ENCODE peak calls at places on chromosomes 5 and 9, in seven cellular contexts. C is GM06990; L is aorta; T is anterior cingulate cortex; F is NCI-H1417 treated with DMSO at 0.1 percent for 48 hours; V is ELF-1; H is activated CD8-positive, alpha-beta memory T cell treated with anti-CD3 and anti-CD28 coated beads for 24 hours. M is an unnamed sample.

GRCh38 chr5:128274441-128274840 is 190.9 kb downstream of the SLC12A2 start:
- DNase-seq in L (no peak), V (no peak), H (no peak), C (no peak), T (no peak), F (peak), M (peak)

GRCh38 chr9:71249729-71250317 is 128.4 kb upstream of the TRPM3 start:
- DNase-seq in T (no peak), H (no peak), F (peak), V (peak), L (no peak), C (no peak), M (peak)

GRCh38 chr5:110354341-110354740 is 372.1 kb downstream of the TMEM232 start:
- DNase-seq in C (no peak), H (no peak), T (no peak), V (no peak), F (no peak), L (no peak), M (no peak)

GRCh38 chr9:78677326-78677725 is 380.4 kb downstream of the PSAT1 start:
- DNase-seq in T (no peak), H (no peak), F (no peak), L (no peak), V (no peak), C (no peak), M (no peak)

GRCh38 chr9:94054731-94055130 is 29.5 kb upstream of the PTPDC1 start:
- DNase-seq in L (no peak), V (no peak), H (no peak), F (no peak), C (no peak), T (no peak), M (no peak)

GRCh38 chr5:32880781-32881180 is 169.7 kb downstream of the NPR3 start:
- DNase-seq in T (no peak), V (no peak), L (no peak), C (no peak), F (no peak), H (no peak), M (no peak)

GRCh38 chr9:13209498-13209897 is 70.0 kb downstream of the MPDZ start:
- DNase-seq in L (no peak), V (no peak), H (no peak), F (no peak), T (no peak), C (no peak), M (no peak)

GRCh38 chr5:41161271-41161670 is 52.1 kb downstream of the C6 start:
- DNase-seq in V (no peak), C (no peak), T (no peak), F (no peak), L (no peak), H (no peak), M (no peak)

GRCh38 chr5:92561362-92562006 is 1019.5 kb downstream of the NR2F1-AS1 start:
- DNase-seq in T (no peak), L (no peak), V (no peak), F (no peak), C (no peak), H (no peak), M (peak)

GRCh38 chr5:137088175-137088574 is 411.0 kb downstream of the SPOCK1 start:
- DNase-seq in H (no peak), F (no peak), T (no peak), C (no peak), L (no peak), V (no peak), M (no peak)

GRCh38 chr5:179275941-179276837 is 69.1 kb downstream of the ADAMTS2 start:
- DNase-seq in C (no peak), V (peak), L (peak), T (no peak), F (no peak), H (no peak), M (no peak)

GRCh38 chr5:10601246-10602030 is 37.6 kb downstream of the ANKRD33B start:
- DNase-seq in C (peak), F (peak), H (no peak), V (peak), T (peak), L (peak), M (peak)

GRCh38 chr5:110760158-110760557 is 21.4 kb downstream of the SLC25A46 start:
- DNase-seq in V (no peak), T (no peak), F (no peak), H (no peak), C (no peak), L (no peak), M (no peak)

GRCh38 chr9:318646-319045 is 104.0 kb downstream of the DOCK8 start:
- DNase-seq in L (no peak), T (no peak), C (no peak), H (no peak), F (no peak), V (no peak), M (no peak)

GRCh38 chr5:74541381-74541781 is 99.1 kb downstream of the ENC1 start:
- DNase-seq in H (no peak), L (no peak), C (no peak), T (no peak), V (no peak), F (no peak), M (no peak)

GRCh38 chr9:98900244-98900643 is 43.5 kb upstream of the COL15A1 start:
- DNase-seq in T (no peak), F (no peak), C (no peak), V (no peak), L (no peak), H (no peak), M (no peak)

GRCh38 chr5:134592141-134592746 is 40.4 kb downstream of the SAR1B start:
- DNase-seq in F (no peak), C (no peak), H (no peak), L (no peak), V (peak), T (no peak), M (no peak)

GRCh38 chr5:154118385-154118784 is 72.1 kb upstream of the GALNT10 start:
- DNase-seq in H (no peak), T (no peak), F (no peak), L (no peak), C (no peak), V (no peak), M (no peak)

GRCh38 chr5:176736271-176736965 is 73.9 kb upstream of the UNC5A start:
- DNase-seq in T (no peak), V (no peak), H (peak), C (no peak), L (peak), F (no peak), M (no peak)

GRCh38 chr5:6480133-6481051 is 31.7 kb downstream of the UBE2QL1 start:
- DNase-seq in F (no peak), L (no peak), T (no peak), V (no peak), H (no peak), C (peak), M (no peak)

GRCh38 chr9:21558079-21558478 is 76.0 kb upstream of the IFNE start:
- DNase-seq in T (no peak), C (no peak), V (no peak), H (no peak), L (no peak), F (no peak), M (no peak)

GRCh38 chr5:72325566-72326297 is 5.6 kb downstream of the PTCD2 start:
- DNase-seq in T (no peak), C (no peak), F (no peak), L (no peak), V (no peak), H (no peak), M (no peak)

GRCh38 chr9:129838707-129839259 is 3.5 kb downstream of the USP20 start:
- DNase-seq in H (no peak), F (no peak), T (no peak), V (peak), C (no peak), L (no peak), M (no peak)

GRCh38 chr9:74333633-74334032 is 163.5 kb upstream of the RORB start:
- DNase-seq in F (no peak), H (no peak), C (no peak), V (no peak), L (no peak), T (no peak), M (no peak)

GRCh38 chr9:21510806-21511205 is 28.7 kb upstream of the IFNE start:
- DNase-seq in L (no peak), V (no peak), F (no peak), H (no peak), C (no peak), T (no peak), M (no peak)

GRCh38 chr5:600551-601541 is 11.3 kb upstream of the CEP72 start:
- DNase-seq in H (no peak), V (no peak), F (no peak), C (no peak), L (peak), T (no peak), M (peak)

GRCh38 chr5:132103380-132103951 is 29.9 kb downstream of the CSF2 start:
- DNase-seq in V (no peak), C (peak), H (peak), L (peak), F (no peak), T (no peak), M (no peak)